ENCODE peak calls at places on chromosomes 1 and 21, in four cellular contexts. One of them, this sample, is unnamed.

GRCh38 chr1:27321813-27322568 is at the start of gene TMEM222:
- DNase-seq in ovary: peak
- DNase-seq in left lung: peak
- DNase-seq in AG04450: peak
- DNase-seq in this sample: peak

GRCh38 chr1:89762431-89762800 is 58.4 kb upstream of the LRRC8D start:
- DNase-seq in left lung: no peak
- DNase-seq in AG04450: no peak
- DNase-seq in ovary: peak
- DNase-seq in this sample: no peak

GRCh38 chr1:223221686-223222085 is 78.6 kb upstream of the TLR5 start:
- DNase-seq in ovary: no peak
- DNase-seq in AG04450: no peak
- DNase-seq in left lung: no peak
- DNase-seq in this sample: no peak

GRCh38 chr1:45205000-45205909 is 1.1 kb downstream of the ZSWIM5 start:
- DNase-seq in left lung: peak
- DNase-seq in ovary: peak
- DNase-seq in AG04450: no peak
- DNase-seq in this sample: peak

GRCh38 chr1:78665809-78666208 is 16.2 kb downstream of the IFI44 start:
- DNase-seq in AG04450: no peak
- DNase-seq in left lung: no peak
- DNase-seq in ovary: no peak
- DNase-seq in this sample: no peak

GRCh38 chr1:104056786-104057185 is 307.1 kb downstream of the AMY1C start:
- DNase-seq in AG04450: no peak
- DNase-seq in left lung: no peak
- DNase-seq in ovary: no peak
- DNase-seq in this sample: no peak

GRCh38 chr1:20787775-20788488 is 825 bp upstream of the HP1BP3 start:
- DNase-seq in ovary: no peak
- DNase-seq in left lung: no peak
- DNase-seq in AG04450: no peak
- DNase-seq in this sample: no peak

GRCh38 chr21:34702341-34702807 is 33.6 kb downstream of the CLIC6 start:
- DNase-seq in left lung: no peak
- DNase-seq in ovary: no peak
- DNase-seq in AG04450: peak
- DNase-seq in this sample: no peak

GRCh38 chr1:44002165-44002564 is 10.8 kb downstream of the CCDC24 start:
- DNase-seq in ovary: no peak
- DNase-seq in left lung: no peak
- DNase-seq in AG04450: no peak
- DNase-seq in this sample: no peak

GRCh38 chr1:186304982-186305949 is 69.8 kb downstream of the TPR start:
- DNase-seq in left lung: no peak
- DNase-seq in AG04450: no peak
- DNase-seq in ovary: no peak
- DNase-seq in this sample: no peak

GRCh38 chr1:208437416-208437815 is 193.2 kb upstream of the PLXNA2 start:
- DNase-seq in left lung: no peak
- DNase-seq in AG04450: no peak
- DNase-seq in ovary: no peak
- DNase-seq in this sample: no peak

GRCh38 chr1:181086926-181087325 is 1.6 kb upstream of the IER5 start:
- DNase-seq in left lung: no peak
- DNase-seq in ovary: no peak
- DNase-seq in AG04450: no peak
- DNase-seq in this sample: no peak

GRCh38 chr1:169928438-169929209 is 34.9 kb upstream of the SCYL3 start:
- DNase-seq in left lung: no peak
- DNase-seq in ovary: no peak
- DNase-seq in AG04450: peak
- DNase-seq in this sample: no peak

DNA sequence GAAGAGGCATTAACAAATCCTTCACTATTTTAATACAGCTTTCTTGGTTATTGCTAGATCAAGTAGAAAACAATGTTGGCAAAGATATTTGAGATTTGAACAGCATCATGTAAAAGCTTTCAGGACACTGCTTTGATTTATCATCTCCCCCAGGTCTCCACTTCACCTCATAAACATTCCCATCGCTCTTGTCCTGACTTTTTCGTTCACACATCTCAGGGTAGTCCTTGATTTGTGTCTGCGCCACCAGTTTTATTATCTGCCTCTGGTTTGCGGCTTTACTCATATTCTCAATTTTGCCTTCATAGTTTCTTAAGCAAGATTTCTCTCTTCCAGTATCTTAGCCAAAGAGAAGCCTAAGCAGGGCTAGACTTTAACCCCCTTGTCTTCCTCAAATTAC is 63.5 kb upstream of the ROR1 start:
- DNase-seq in AG04450: no peak
- DNase-seq in left lung: no peak
- DNase-seq in ovary: no peak
- DNase-seq in this sample: no peak
- H3K27ac ChIP-seq in AG04450: no peak
- H3K27ac ChIP-seq in left lung: no peak
- H3K27ac ChIP-seq in ovary: no peak
- H3K27ac ChIP-seq in this sample: no peak

GRCh38 chr1:25501235-25502058 is 42.0 kb upstream of the LDLRAP1 start:
- DNase-seq in AG04450: peak
- DNase-seq in left lung: no peak
- DNase-seq in ovary: no peak
- DNase-seq in this sample: no peak
- TF ChIP-seq CTCF in AG04450: peak
- TF ChIP-seq CTCF in left lung: no peak
- TF ChIP-seq CTCF in ovary: no peak
- TF ChIP-seq CTCF in this sample: no peak

GRCh38 chr1:12300706-12301105 is 70.9 kb downstream of the VPS13D start:
- DNase-seq in left lung: no peak
- DNase-seq in AG04450: no peak
- DNase-seq in ovary: no peak
- DNase-seq in this sample: no peak

GRCh38 chr1:12305377-12305776 is 75.5 kb downstream of the VPS13D start:
- DNase-seq in left lung: no peak
- DNase-seq in ovary: peak
- DNase-seq in AG04450: no peak
- DNase-seq in this sample: no peak

GRCh38 chr1:12301518-12302237 is 71.8 kb downstream of the VPS13D start:
- DNase-seq in ovary: no peak
- DNase-seq in AG04450: no peak
- DNase-seq in left lung: no peak
- DNase-seq in this sample: no peak

GRCh38 chr1:12302798-12303447 is 73.1 kb downstream of the VPS13D start:
- DNase-seq in AG04450: no peak
- DNase-seq in left lung: no peak
- DNase-seq in ovary: no peak
- DNase-seq in this sample: no peak
- H3K27ac ChIP-seq in AG04450: no peak
- H3K27ac ChIP-seq in left lung: no peak
- H3K27ac ChIP-seq in ovary: no peak
- H3K27ac ChIP-seq in this sample: peak

DNA sequence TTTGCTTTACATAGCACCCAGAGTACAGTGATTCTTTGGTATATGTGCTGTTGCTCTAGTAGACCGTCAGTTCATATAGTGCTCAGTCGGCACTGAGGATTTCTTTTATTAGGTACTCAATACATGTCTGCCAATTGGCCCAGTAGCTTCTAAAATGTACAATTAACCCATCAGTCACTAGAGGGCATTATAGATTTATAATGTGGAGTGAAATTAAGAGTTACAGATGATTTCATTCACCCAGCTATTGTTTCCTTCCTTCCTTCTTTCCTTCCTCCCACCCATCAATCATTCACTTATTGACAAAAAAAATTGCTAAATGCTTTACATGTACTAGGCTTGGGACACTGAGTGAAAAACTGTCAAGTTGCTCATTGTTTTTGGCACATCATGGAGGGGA is 263.6 kb upstream of the USP24 start:
- DNase-seq in left lung: no peak
- DNase-seq in ovary: no peak
- DNase-seq in AG04450: no peak
- DNase-seq in this sample: no peak
- TF ChIP-seq CTCF in left lung: no peak
- TF ChIP-seq CTCF in ovary: no peak
- TF ChIP-seq CTCF in AG04450: peak
- TF ChIP-seq CTCF in this sample: no peak

DNA sequence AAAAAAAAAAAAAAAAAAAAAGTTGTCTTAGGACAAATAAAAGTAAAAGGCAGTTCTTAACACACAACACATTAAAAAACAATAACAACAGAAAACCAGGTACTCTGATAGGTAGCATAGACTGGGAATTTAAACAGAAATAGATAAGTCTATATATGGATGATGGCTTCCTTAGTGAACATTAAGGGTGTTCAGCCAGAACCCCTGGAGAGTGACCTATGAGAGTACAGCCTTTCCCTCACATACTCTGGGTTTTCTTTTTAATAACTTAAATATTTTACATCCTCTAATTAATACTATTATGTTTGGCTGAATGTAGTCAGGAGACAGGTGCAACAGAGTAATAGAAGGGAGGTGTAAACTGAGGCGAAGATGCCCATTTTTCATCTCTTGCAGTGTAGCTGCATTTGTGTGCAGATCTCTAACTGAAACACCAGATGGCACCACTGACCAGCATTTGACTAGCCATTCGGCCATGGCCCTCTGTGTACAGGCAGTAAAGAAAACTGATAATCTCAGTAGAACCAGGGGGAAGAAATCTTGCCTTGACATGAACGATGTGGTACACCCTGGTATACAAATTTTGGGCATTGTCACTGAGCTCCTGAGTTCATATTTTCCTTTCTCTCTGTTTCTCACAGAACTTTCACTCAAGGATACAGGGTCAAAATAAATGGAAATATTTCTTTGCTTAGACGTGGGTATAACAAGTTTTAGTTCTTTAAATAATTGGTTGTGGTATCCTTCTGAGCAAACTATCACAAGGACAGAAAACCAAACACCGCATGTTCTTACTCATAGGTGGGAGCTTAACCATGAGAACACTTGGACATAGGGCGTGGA is 7.6 kb downstream of the TTF2 start:
- DNase-seq in AG04450: peak
- DNase-seq in left lung: peak
- DNase-seq in ovary: peak
- DNase-seq in this sample: peak
- H3K27ac ChIP-seq in AG04450: no peak
- H3K27ac ChIP-seq in left lung: no peak
- H3K27ac ChIP-seq in ovary: no peak
- H3K27ac ChIP-seq in this sample: no peak

GRCh38 chr1:151347523-151348246 is 633 bp upstream of the RFX5 start:
- DNase-seq in AG04450: no peak
- DNase-seq in ovary: no peak
- DNase-seq in left lung: no peak
- DNase-seq in this sample: no peak

GRCh38 chr1:151346082-151346768 is 827 bp downstream of the RFX5 start:
- DNase-seq in left lung: no peak
- DNase-seq in ovary: no peak
- DNase-seq in AG04450: no peak
- DNase-seq in this sample: no peak

GRCh38 chr1:151343587-151343986 is 3.5 kb downstream of the RFX5 start:
- DNase-seq in left lung: no peak
- DNase-seq in ovary: no peak
- DNase-seq in AG04450: no peak
- DNase-seq in this sample: no peak

GRCh38 chr1:151342562-151342961 is 4.5 kb downstream of the RFX5 start:
- DNase-seq in left lung: peak
- DNase-seq in ovary: no peak
- DNase-seq in AG04450: no peak
- DNase-seq in this sample: no peak

DNA sequence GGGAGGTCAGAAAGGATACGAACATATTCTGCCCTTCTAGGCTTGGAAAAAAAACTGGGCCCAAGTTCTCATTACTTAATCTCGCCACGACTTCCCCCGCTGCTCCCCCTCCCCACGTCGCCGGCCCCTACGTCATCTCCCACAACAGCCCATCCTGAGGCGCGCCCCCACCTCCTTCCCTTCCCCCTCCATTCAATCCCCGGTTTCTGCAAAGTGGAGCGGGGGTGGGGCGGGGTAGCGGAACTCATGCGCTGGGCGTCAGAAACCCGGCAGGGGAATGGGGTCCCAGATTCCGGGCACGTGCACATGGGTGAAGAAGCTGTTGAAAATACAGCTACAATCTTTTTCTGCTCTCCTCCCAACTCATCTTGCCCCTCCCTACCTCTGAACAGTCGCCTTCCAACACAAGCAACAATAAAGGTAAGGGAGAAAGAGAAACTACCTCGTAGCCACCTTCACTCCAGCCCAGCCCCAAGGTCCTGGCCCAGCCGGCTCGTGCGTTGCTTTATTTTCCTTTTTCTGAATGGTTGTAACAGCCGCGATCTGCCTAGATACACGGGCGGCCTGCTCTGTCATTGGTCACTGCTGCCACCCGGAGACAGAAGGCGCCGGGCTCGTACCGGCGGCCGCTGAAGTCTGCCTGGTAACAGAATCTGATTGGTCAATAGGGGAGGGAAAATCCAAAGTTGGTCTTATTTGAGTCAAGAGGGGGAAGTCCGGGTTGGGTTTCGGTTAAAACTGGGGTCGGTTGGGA is at the start of gene RFX5:
- DNase-seq in left lung: peak
- DNase-seq in AG04450: peak
- DNase-seq in ovary: peak
- DNase-seq in this sample: peak
- TF ChIP-seq CTCF in left lung: no peak
- TF ChIP-seq CTCF in AG04450: no peak
- TF ChIP-seq CTCF in ovary: peak
- TF ChIP-seq CTCF in this sample: no peak

GRCh38 chr21:38774152-38774551 is 31.6 kb upstream of the ETS2 start:
- DNase-seq in AG04450: no peak
- DNase-seq in ovary: no peak
- DNase-seq in left lung: no peak
- DNase-seq in this sample: no peak
- H3K27ac ChIP-seq in AG04450: peak
- H3K27ac ChIP-seq in ovary: no peak
- H3K27ac ChIP-seq in left lung: no peak
- H3K27ac ChIP-seq in this sample: no peak

GRCh38 chr1:38129473-38129872 is 82.9 kb upstream of the POU3F1 start:
- DNase-seq in left lung: no peak
- DNase-seq in ovary: no peak
- DNase-seq in AG04450: no peak
- DNase-seq in this sample: no peak
- TF ChIP-seq CTCF in left lung: no peak
- TF ChIP-seq CTCF in ovary: no peak
- TF ChIP-seq CTCF in AG04450: no peak
- TF ChIP-seq CTCF in this sample: no peak

GRCh38 chr1:204514841-204515240 is 1.4 kb upstream of the MDM4 start:
- DNase-seq in AG04450: no peak
- DNase-seq in left lung: no peak
- DNase-seq in ovary: no peak
- DNase-seq in this sample: no peak
- H3K27ac ChIP-seq in AG04450: no peak
- H3K27ac ChIP-seq in left lung: peak
- H3K27ac ChIP-seq in ovary: no peak
- H3K27ac ChIP-seq in this sample: no peak

This sample was measured in dorsolateral prefrontal cortex.